ENCODE peak calls at places on chromosomes 7 and 10, in ten cellular contexts. K is IMR-90, N is fibroblast of lung, X is endodermal cell, U is DND-41, T is neural progenitor cell, V is HepG2, H is mammary epithelial cell, J is HCT116, Q is endothelial cell of umbilical vein. W is an unnamed sample.

GRCh38 chr10:120392671-120393079 is 64.4 kb upstream of the PLPP4 start:
- DNase-seq in K (no peak), N (no peak), X (no peak), U (no peak), T (no peak), V (no peak), H (no peak), J (no peak), Q (no peak), W (no peak)

GRCh38 chr10:6044651-6045599 is 17.2 kb downstream of the IL2RA start:
- DNase-seq in K (no peak), N (no peak), X (peak), U (peak), T (no peak), V (no peak), H (no peak), J (no peak), Q (no peak), W (peak)

GRCh38 chr7:114468844-114469243 is 54.2 kb downstream of the FOXP2 start:
- DNase-seq in K (no peak), N (peak), X (no peak), U (no peak), T (no peak), V (no peak), H (no peak), J (no peak), Q (no peak), W (no peak)

GRCh38 chr7:47777531-47778152 is 170.6 kb downstream of the PKD1L1 start:
- DNase-seq in K (no peak), N (no peak), X (no peak), U (no peak), T (no peak), V (no peak), H (no peak), J (no peak), Q (no peak), W (no peak)

GRCh38 chr7:27616914-27617548 is 45.7 kb downstream of the HIBADH start:
- DNase-seq in K (no peak), N (no peak), X (no peak), U (no peak), T (no peak), V (peak), H (peak), J (no peak), Q (no peak), W (no peak)

GRCh38 chr10:18104223-18104872 is 35.9 kb upstream of the CACNB2 start:
- DNase-seq in K (peak), N (peak), X (peak), U (peak), T (peak), V (peak), H (peak), J (peak), Q (peak), W (peak)

GRCh38 chr10:96512524-96512991 is 1.2 kb downstream of the TLL2 start:
- DNase-seq in K (peak), N (peak), X (peak), U (no peak), T (peak), V (no peak), H (no peak), J (no peak), Q (peak), W (peak)

GRCh38 chr7:148918058-148918596 is 34.0 kb upstream of the EZH2 start:
- DNase-seq in K (no peak), N (no peak), X (no peak), U (no peak), T (no peak), V (no peak), H (no peak), J (no peak), Q (no peak), W (no peak)

GRCh38 chr10:86733260-86733671 is 23.2 kb upstream of the BMPR1A start:
- DNase-seq in K (peak), N (peak), X (no peak), U (no peak), T (no peak), V (no peak), H (no peak), J (no peak), Q (no peak), W (no peak)

GRCh38 chr7:16939161-16939560 is 57.4 kb upstream of the AGR3 start:
- DNase-seq in K (no peak), N (no peak), X (no peak), U (no peak), T (no peak), V (no peak), H (peak), J (no peak), Q (no peak), W (no peak)

GRCh38 chr7:30726296-30727006 is 25.5 kb upstream of the INMT start:
- DNase-seq in K (no peak), N (no peak), X (no peak), U (peak), T (no peak), V (no peak), H (no peak), J (no peak), Q (no peak), W (no peak)

GRCh38 chr10:113525713-113526112 is 27.1 kb upstream of the HABP2 start:
- DNase-seq in K (no peak), N (no peak), X (no peak), U (no peak), T (no peak), V (no peak), H (no peak), J (no peak), Q (no peak), W (no peak)

GRCh38 chr7:114502454-114503254 is 88.0 kb downstream of the FOXP2 start:
- DNase-seq in K (peak), N (peak), X (no peak), U (no peak), T (no peak), V (no peak), H (no peak), J (no peak), Q (peak), W (peak)

GRCh38 chr10:2978111-2978510 is 89.2 kb upstream of the PFKP start:
- DNase-seq in K (peak), N (peak), X (no peak), U (peak), T (peak), V (peak), H (peak), J (peak), Q (peak), W (no peak)

GRCh38 chr10:59622320-59622901 is 87.2 kb downstream of the SLC16A9 start:
- DNase-seq in K (peak), N (peak), X (peak), U (peak), T (peak), V (peak), H (peak), J (peak), Q (peak), W (peak)

GRCh38 chr10:127017406-127018297 is 112.4 kb downstream of the DOCK1 start:
- DNase-seq in K (peak), N (no peak), X (no peak), U (no peak), T (no peak), V (no peak), H (no peak), J (no peak), Q (no peak), W (no peak)

GRCh38 chr10:98474628-98475027 is 27.9 kb upstream of the HPS1 start:
- DNase-seq in K (no peak), N (no peak), X (no peak), U (no peak), T (no peak), V (no peak), H (no peak), J (no peak), Q (no peak), W (no peak)

GRCh38 chr10:50946991-50947781 is 61.8 kb upstream of the A1CF start:
- DNase-seq in K (peak), N (no peak), X (no peak), U (no peak), T (no peak), V (no peak), H (no peak), J (no peak), Q (no peak), W (no peak)

GRCh38 chr7:106289848-106290247 is 5.1 kb upstream of the NAMPT start:
- DNase-seq in K (peak), N (no peak), X (no peak), U (no peak), T (no peak), V (no peak), H (no peak), J (no peak), Q (no peak), W (no peak)

GRCh38 chr7:73354787-73355186 is 26.8 kb downstream of the FKBP6 start:
- DNase-seq in K (no peak), N (no peak), X (peak), U (no peak), T (peak), V (no peak), H (no peak), J (no peak), Q (no peak), W (no peak)

GRCh38 chr10:64316833-64317232 is 795.6 kb downstream of the REEP3 start:
- DNase-seq in K (no peak), N (no peak), X (no peak), U (no peak), T (no peak), V (no peak), H (no peak), J (no peak), Q (no peak), W (no peak)

GRCh38 chr10:85786401-85786899 is 580.1 kb downstream of the GRID1 start:
- DNase-seq in K (no peak), N (no peak), X (peak), U (no peak), T (peak), V (no peak), H (no peak), J (peak), Q (no peak), W (no peak)

GRCh38 chr10:49562893-49563292 is 24.0 kb upstream of the ERCC6 start:
- DNase-seq in K (peak), N (no peak), X (no peak), U (no peak), T (no peak), V (no peak), H (no peak), J (no peak), Q (no peak), W (no peak)

GRCh38 chr10:33952692-33953360 is 618.4 kb upstream of the NRP1 start:
- DNase-seq in K (peak), N (no peak), X (no peak), U (no peak), T (no peak), V (no peak), H (peak), J (no peak), Q (peak), W (no peak)

GRCh38 chr10:117980216-117980615 is 66.5 kb downstream of the RAB11FIP2 start:
- DNase-seq in K (peak), N (peak), X (no peak), U (no peak), T (no peak), V (no peak), H (peak), J (no peak), Q (peak), W (no peak)

GRCh38 chr7:158186406-158186805 is 401.2 kb downstream of the PTPRN2 start:
- DNase-seq in K (no peak), N (no peak), X (no peak), U (no peak), T (no peak), V (no peak), H (no peak), J (no peak), Q (no peak), W (no peak)

GRCh38 chr7:158190756-158191155 is 396.9 kb downstream of the PTPRN2 start:
- DNase-seq in K (no peak), N (no peak), X (no peak), U (no peak), T (no peak), V (no peak), H (no peak), J (no peak), Q (no peak), W (no peak)

GRCh38 chr7:158191671-158192070 is 396.0 kb downstream of the PTPRN2 start:
- DNase-seq in K (no peak), N (no peak), X (no peak), U (no peak), T (no peak), V (no peak), H (no peak), J (no peak), Q (no peak), W (no peak)

GRCh38 chr7:158187055-158187770 is 400.4 kb downstream of the PTPRN2 start:
- DNase-seq in K (no peak), N (no peak), X (no peak), U (no peak), T (no peak), V (no peak), H (no peak), J (no peak), Q (no peak), W (no peak)

DNA sequence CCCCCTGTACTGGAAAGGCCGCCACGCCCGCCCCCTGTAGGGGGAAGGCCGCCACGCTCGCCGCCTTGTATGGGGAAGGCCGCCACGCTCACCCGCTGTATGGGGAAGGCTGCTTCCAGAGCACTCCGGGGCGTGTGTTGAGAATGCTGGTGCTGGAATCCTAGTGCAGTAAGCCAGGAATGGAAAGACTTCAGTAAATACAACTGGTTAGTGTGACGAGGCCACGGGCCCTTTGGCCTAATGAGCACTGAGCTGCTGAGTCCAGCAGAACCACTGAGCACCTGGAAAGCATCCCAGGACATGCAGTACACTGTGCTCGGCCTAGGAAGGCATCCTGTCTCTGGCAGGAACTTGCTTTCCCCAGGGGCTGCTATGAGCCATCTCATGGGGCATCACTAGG is 398.9 kb downstream of the PTPRN2 start:
- DNase-seq in K (no peak), N (no peak), X (no peak), U (no peak), T (no peak), V (no peak), H (no peak), J (no peak), Q (no peak), W (no peak)
- TF ChIP-seq CTCF in K (no peak), N (no peak), X (no peak), U (no peak), T (no peak), V (no peak), H (no peak), J (no peak), Q (no peak), W (no peak)

GRCh38 chr7:2445047-2445446 is 31.2 kb downstream of the GRIFIN start:
- DNase-seq in K (no peak), N (no peak), X (no peak), U (no peak), T (no peak), V (no peak), H (no peak), J (no peak), Q (no peak), W (no peak)
- H3K9ac ChIP-seq in K (no peak), N (no peak), X (no peak), U (no peak), T (no peak), V (no peak), H (no peak), J (no peak), Q (no peak), W (no peak)

GRCh38 chr7:153951207-153951725 is 100.9 kb upstream of the DPP6 start:
- DNase-seq in K (no peak), N (no peak), X (no peak), U (no peak), T (no peak), V (no peak), H (no peak), J (no peak), Q (no peak), W (no peak)

GRCh38 chr7:153943428-153944370 is 108.5 kb upstream of the DPP6 start:
- DNase-seq in K (no peak), N (no peak), X (peak), U (no peak), T (peak), V (no peak), H (no peak), J (no peak), Q (no peak), W (no peak)

GRCh38 chr7:153948055-153948454 is 104.1 kb upstream of the DPP6 start:
- DNase-seq in K (no peak), N (no peak), X (no peak), U (no peak), T (no peak), V (no peak), H (no peak), J (no peak), Q (no peak), W (no peak)
- TF ChIP-seq CTCF in K (no peak), N (no peak), X (no peak), U (peak), T (peak), V (no peak), H (no peak), J (no peak), Q (no peak), W (no peak)

DNA sequence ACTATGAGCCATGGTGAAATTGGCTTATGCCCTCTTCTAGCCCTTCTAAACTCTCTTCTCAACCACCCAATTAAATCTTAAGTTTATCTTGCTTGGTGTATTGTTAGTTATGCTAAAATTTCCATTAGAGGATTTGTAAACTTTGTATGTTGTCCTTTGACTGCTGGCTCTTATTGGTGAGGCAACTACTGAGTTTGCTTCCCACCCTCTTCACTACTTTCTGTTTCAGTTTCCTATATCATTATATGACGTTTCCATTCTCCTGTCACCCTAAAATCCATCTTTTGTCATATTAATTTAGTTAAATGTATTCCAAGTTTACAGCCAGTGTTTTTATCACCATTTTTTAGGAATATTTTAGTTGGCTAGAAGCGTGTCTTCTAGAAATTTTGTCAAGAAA is 80.9 kb upstream of the VWC2 start:
- DNase-seq in K (no peak), N (no peak), X (no peak), U (no peak), T (no peak), V (no peak), H (no peak), J (no peak), Q (no peak), W (no peak)
- H3K9ac ChIP-seq in K (no peak), N (no peak), X (no peak), U (no peak), T (no peak), V (no peak), H (no peak), J (no peak), Q (no peak), W (no peak)

GRCh38 chr10:78927257-78927995 is 141.3 kb upstream of the ZMIZ1 start:
- DNase-seq in K (no peak), N (no peak), X (no peak), U (no peak), T (no peak), V (no peak), H (peak), J (peak), Q (no peak), W (no peak)
- TF ChIP-seq CTCF in K (no peak), N (no peak), X (no peak), U (no peak), T (no peak), V (no peak), H (peak), J (peak), Q (no peak), W (no peak)

DNA sequence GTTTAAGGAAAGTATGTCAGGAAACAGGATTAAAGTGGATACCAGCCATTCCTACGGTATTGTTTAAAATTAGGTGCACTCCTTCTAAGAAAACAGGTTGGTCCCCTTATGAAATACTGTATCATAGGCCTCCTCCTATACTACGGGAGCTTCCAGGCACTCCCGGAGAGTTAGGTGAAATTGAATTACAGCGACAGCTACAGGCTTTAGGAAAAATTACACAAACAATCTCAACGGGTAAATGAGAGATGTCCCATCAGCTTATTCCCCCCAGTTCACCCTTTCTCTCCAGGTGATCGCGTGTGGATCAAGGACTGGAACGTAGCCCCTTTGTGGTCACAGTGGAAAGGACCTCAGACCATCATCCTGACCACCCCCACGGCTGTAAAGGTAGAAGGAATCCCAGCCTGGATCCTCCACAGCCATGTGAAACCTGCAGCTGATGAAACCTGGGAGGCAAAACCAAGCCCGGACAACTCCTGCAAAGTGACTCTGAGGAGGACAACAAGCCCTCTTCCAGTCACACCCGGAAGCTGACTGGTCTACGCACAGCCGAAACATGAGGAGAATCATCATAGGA is 25.1 kb upstream of the GHITM start:
- DNase-seq in K (no peak), N (no peak), X (peak), U (no peak), T (peak), V (peak), H (no peak), J (no peak), Q (no peak), W (no peak)
- H3K9ac ChIP-seq in K (no peak), N (no peak), X (no peak), U (no peak), T (no peak), V (no peak), H (no peak), J (no peak), Q (no peak), W (no peak)

GRCh38 chr10:101071885-101072433 is 10.2 kb downstream of the KAZALD1 start:
- DNase-seq in K (no peak), N (no peak), X (no peak), U (no peak), T (no peak), V (no peak), H (no peak), J (no peak), Q (no peak), W (no peak)

GRCh38 chr10:101071266-101071884 is 9.6 kb downstream of the KAZALD1 start:
- DNase-seq in K (peak), N (no peak), X (no peak), U (no peak), T (no peak), V (no peak), H (no peak), J (no peak), Q (no peak), W (no peak)

GRCh38 chr10:101072923-101073322 is 11.1 kb downstream of the KAZALD1 start:
- DNase-seq in K (no peak), N (no peak), X (no peak), U (no peak), T (no peak), V (no peak), H (no peak), J (no peak), Q (no peak), W (no peak)

GRCh38 chr10:101075775-101076174 is 14.0 kb downstream of the KAZALD1 start:
- DNase-seq in K (no peak), N (no peak), X (peak), U (no peak), T (no peak), V (no peak), H (no peak), J (no peak), Q (no peak), W (no peak)

DNA sequence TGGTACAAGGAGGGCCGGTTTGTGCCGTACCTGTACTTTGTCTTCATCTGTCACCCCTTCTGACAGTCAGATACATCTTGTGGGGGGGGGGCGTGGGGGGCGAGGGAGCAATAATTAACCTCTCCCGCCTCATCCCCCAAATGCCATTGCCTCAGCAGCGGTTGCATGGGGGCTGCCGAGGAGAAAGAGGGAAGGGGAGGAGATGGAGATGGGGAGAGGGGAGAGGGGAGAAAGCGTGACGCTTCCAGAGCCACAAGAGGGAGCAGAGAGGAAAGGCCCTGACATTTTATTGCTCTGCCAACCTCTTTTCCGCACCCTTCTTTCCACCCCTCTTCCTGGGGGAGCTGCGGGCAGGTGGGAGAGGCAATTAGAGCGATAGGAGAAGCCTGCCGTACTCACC is 11.8 kb downstream of the KAZALD1 start:
- DNase-seq in K (no peak), N (no peak), X (peak), U (no peak), T (no peak), V (no peak), H (no peak), J (no peak), Q (no peak), W (no peak)
- TF ChIP-seq CTCF in K (no peak), N (no peak), X (peak), U (no peak), T (peak), V (peak), H (no peak), J (no peak), Q (no peak), W (no peak)

GRCh38 chr7:69598081-69598486 is at the start of gene AUTS2:
- DNase-seq in K (peak), N (peak), X (peak), U (peak), T (peak), V (peak), H (peak), J (no peak), Q (peak), W (peak)
- H3K9ac ChIP-seq in K (peak), N (peak), X (peak), U (peak), T (no peak), V (peak), H (no peak), J (no peak), Q (no peak), W (peak)

W was measured in colonic mucosa.